ENCODE peak calls at places on chromosomes 2 and 18, in ten cellular contexts. W, T, Q, L, Z, B, J, A, P and U are unnamed samples.

GRCh38 chr2:152396763-152397162 is 61.8 kb downstream of the FMNL2 start:
- DNase-seq in L (no peak), P (no peak), T (no peak), B (no peak), A (no peak), J (no peak), W (no peak), Q (no peak), Z (no peak), U (no peak)

GRCh38 chr2:675982-676646 is 1.1 kb downstream of the TMEM18 start:
- DNase-seq in Q (peak; percentile 76), T (peak; percentile 42), L (peak; percentile 33), A (no peak), Z (no peak), B (peak; percentile 76), P (no peak), J (peak; percentile 64), W (peak; percentile 43), U (peak; percentile 30)

GRCh38 chr2:187079901-187080300 is 230.9 kb upstream of the ZSWIM2 start:
- DNase-seq in Z (no peak), W (no peak), A (no peak), B (no peak), P (no peak), L (no peak), Q (no peak), T (no peak), J (no peak), U (no peak)

GRCh38 chr2:148590613-148591012 is 53.9 kb upstream of the EPC2 start:
- DNase-seq in W (no peak), Z (no peak), J (no peak), B (no peak), T (no peak), P (no peak), L (no peak), A (no peak), Q (no peak), U (no peak)

GRCh38 chr2:142840438-142840837 is 37.0 kb upstream of the KYNU start:
- DNase-seq in A (no peak), P (no peak), B (no peak), Q (no peak), T (no peak), Z (no peak), L (no peak), W (no peak), J (no peak), U (no peak)

GRCh38 chr18:23311346-23312103 is 141.6 kb upstream of the RIOK3 start:
- DNase-seq in T (peak; percentile 97), L (no peak), Q (peak; percentile 77), A (no peak), W (no peak), J (peak; percentile 76), Z (no peak), P (no peak), B (no peak), U (no peak)

GRCh38 chr2:27095745-27096651 is 9.4 kb downstream of the KHK start:
- DNase-seq in A (no peak), Z (peak; percentile 79), L (peak; percentile 75), T (peak; percentile 71), P (peak; percentile 56), W (no peak), J (peak; percentile 78), Q (peak; percentile 52), B (peak; percentile 65), U (no peak)

GRCh38 chr2:170821631-170822291 is 5.1 kb downstream of the GAD1 start:
- DNase-seq in P (no peak), A (no peak), T (no peak), Q (no peak), L (no peak), W (no peak), B (no peak), J (no peak), Z (no peak), U (no peak)

GRCh38 chr18:44887227-44887631 is 206.5 kb downstream of the SETBP1 start:
- DNase-seq in J (peak; percentile 68), P (no peak), B (peak; percentile 50), T (no peak), L (no peak), Z (no peak), Q (no peak), A (no peak), W (peak; percentile 31), U (no peak)

GRCh38 chr2:181163139-181163538 is 182.7 kb downstream of the UBE2E3 start:
- DNase-seq in W (no peak), J (no peak), A (no peak), P (no peak), L (no peak), Q (no peak), T (no peak), B (no peak), Z (no peak), U (no peak)

GRCh38 chr2:608711-609110 is 68.5 kb downstream of the TMEM18 start:
- DNase-seq in Z (no peak), A (no peak), W (no peak), J (no peak), T (no peak), P (no peak), L (no peak), Q (no peak), B (peak; percentile 31), U (no peak)

GRCh38 chr2:125259441-125259840 is 1234.4 kb downstream of the CNTNAP5 start:
- DNase-seq in T (no peak), B (no peak), W (no peak), Q (no peak), P (no peak), L (no peak), A (no peak), J (no peak), Z (no peak), U (no peak)

GRCh38 chr18:73741946-73742345 is 405.7 kb downstream of the FBXO15 start:
- DNase-seq in T (no peak), B (no peak), W (no peak), L (no peak), P (no peak), Q (no peak), A (no peak), J (no peak), Z (no peak), U (no peak)

GRCh38 chr2:141381946-141382345 is 748.9 kb downstream of the LRP1B start:
- DNase-seq in Q (no peak), W (no peak), J (no peak), T (no peak), L (no peak), A (no peak), B (no peak), P (no peak), Z (no peak), U (no peak)

GRCh38 chr2:17643031-17643615 is 102.6 kb downstream of the VSNL1 start:
- DNase-seq in Q (peak; percentile 72), P (no peak), B (no peak), J (peak; percentile 96), L (no peak), W (no peak), A (no peak), Z (no peak), T (peak; percentile 73), U (no peak)

GRCh38 chr2:157777425-157777824 is 98.7 kb downstream of the ACVR1 start:
- DNase-seq in L (peak; percentile 28), T (peak; percentile 74), A (peak; percentile 2), J (peak; percentile 55), W (no peak), Z (peak; percentile 54), Q (peak; percentile 56), B (peak; percentile 65), P (no peak), U (no peak)

GRCh38 chr2:238478216-238478615 is 51.5 kb downstream of the ASB1 start:
- DNase-seq in L (no peak), Q (no peak), B (no peak), A (no peak), Z (no peak), T (no peak), J (no peak), P (no peak), W (no peak), U (no peak)

GRCh38 chr2:241218131-241219029 is 29.9 kb downstream of the ANO7 start:
- DNase-seq in Q (peak; percentile 55), P (peak; percentile 50), L (peak; percentile 81), Z (no peak), J (peak; percentile 34), T (peak; percentile 31), B (peak; percentile 57), W (peak; percentile 53), A (peak; percentile 11), U (no peak)

GRCh38 chr2:73859721-73860586 is 31.2 kb downstream of the STAMBP start:
- DNase-seq in J (peak; percentile 85), T (peak; percentile 53), W (no peak), B (peak; percentile 63), Z (no peak), L (no peak), P (no peak), Q (no peak), A (no peak), U (no peak)